ENCODE peak calls at places on chromosomes 2 and 18, in nine cellular contexts. One of them, this sample, is unnamed.

GRCh38 chr2:200575957-200576356 is 9.9 kb upstream of the AOX1 start:
- DNase-seq in coronary artery: no peak
- DNase-seq in cardiac muscle cell: no peak
- DNase-seq in PC-9: no peak
- DNase-seq in RWPE1: peak
- DNase-seq in astrocyte: no peak
- DNase-seq in kidney: no peak
- DNase-seq in CD8-positive, alpha-beta memory T cell: no peak
- DNase-seq in breast epithelium: no peak
- DNase-seq in this sample: no peak

GRCh38 chr2:12036640-12036983 is 290.2 kb downstream of the LPIN1 start:
- DNase-seq in coronary artery: no peak
- DNase-seq in cardiac muscle cell: no peak
- DNase-seq in PC-9: no peak
- DNase-seq in RWPE1: no peak
- DNase-seq in astrocyte: no peak
- DNase-seq in kidney: no peak
- DNase-seq in CD8-positive, alpha-beta memory T cell: no peak
- DNase-seq in breast epithelium: no peak
- DNase-seq in this sample: no peak

GRCh38 chr2:123468071-123468470 is 557.0 kb upstream of the CNTNAP5 start:
- DNase-seq in coronary artery: no peak
- DNase-seq in cardiac muscle cell: no peak
- DNase-seq in PC-9: no peak
- DNase-seq in RWPE1: no peak
- DNase-seq in astrocyte: no peak
- DNase-seq in kidney: no peak
- DNase-seq in CD8-positive, alpha-beta memory T cell: no peak
- DNase-seq in breast epithelium: no peak
- DNase-seq in this sample: no peak

GRCh38 chr18:48407358-48407757 is 1.8 kb downstream of the ZBTB7C start:
- DNase-seq in coronary artery: no peak
- DNase-seq in cardiac muscle cell: no peak
- DNase-seq in PC-9: no peak
- DNase-seq in RWPE1: no peak
- DNase-seq in astrocyte: no peak
- DNase-seq in kidney: no peak
- DNase-seq in CD8-positive, alpha-beta memory T cell: no peak
- DNase-seq in breast epithelium: no peak
- DNase-seq in this sample: no peak

GRCh38 chr2:164693390-164693789 is 72.1 kb upstream of the GRB14 start:
- DNase-seq in coronary artery: no peak
- DNase-seq in cardiac muscle cell: no peak
- DNase-seq in PC-9: peak
- DNase-seq in RWPE1: no peak
- DNase-seq in astrocyte: no peak
- DNase-seq in kidney: no peak
- DNase-seq in CD8-positive, alpha-beta memory T cell: no peak
- DNase-seq in breast epithelium: no peak
- DNase-seq in this sample: no peak

GRCh38 chr2:119109823-119110222 is 48.7 kb downstream of the C1QL2 start:
- DNase-seq in coronary artery: no peak
- DNase-seq in cardiac muscle cell: no peak
- DNase-seq in PC-9: no peak
- DNase-seq in RWPE1: peak
- DNase-seq in astrocyte: no peak
- DNase-seq in kidney: no peak
- DNase-seq in CD8-positive, alpha-beta memory T cell: no peak
- DNase-seq in breast epithelium: no peak
- DNase-seq in this sample: no peak

GRCh38 chr2:55923091-55923977 is at the start of gene EFEMP1:
- DNase-seq in coronary artery: peak
- DNase-seq in cardiac muscle cell: peak
- DNase-seq in PC-9: peak
- DNase-seq in RWPE1: peak
- DNase-seq in astrocyte: peak
- DNase-seq in kidney: peak
- DNase-seq in CD8-positive, alpha-beta memory T cell: no peak
- DNase-seq in breast epithelium: peak
- DNase-seq in this sample: peak

GRCh38 chr18:37565985-37566478 is 434 bp upstream of the CELF4 start:
- DNase-seq in coronary artery: no peak
- DNase-seq in cardiac muscle cell: peak
- DNase-seq in PC-9: no peak
- DNase-seq in RWPE1: peak
- DNase-seq in astrocyte: no peak
- DNase-seq in kidney: peak
- DNase-seq in CD8-positive, alpha-beta memory T cell: no peak
- DNase-seq in breast epithelium: no peak
- DNase-seq in this sample: peak

GRCh38 chr2:46306320-46306719 is 9.1 kb downstream of the EPAS1 start:
- DNase-seq in coronary artery: no peak
- DNase-seq in cardiac muscle cell: no peak
- DNase-seq in PC-9: peak
- DNase-seq in RWPE1: peak
- DNase-seq in astrocyte: peak
- DNase-seq in kidney: no peak
- DNase-seq in CD8-positive, alpha-beta memory T cell: no peak
- DNase-seq in breast epithelium: no peak
- DNase-seq in this sample: no peak

GRCh38 chr2:8548871-8549221 is 133.0 kb upstream of the ID2 start:
- DNase-seq in coronary artery: peak
- DNase-seq in cardiac muscle cell: no peak
- DNase-seq in PC-9: no peak
- DNase-seq in RWPE1: no peak
- DNase-seq in astrocyte: no peak
- DNase-seq in kidney: no peak
- DNase-seq in CD8-positive, alpha-beta memory T cell: no peak
- DNase-seq in breast epithelium: no peak
- DNase-seq in this sample: no peak

DNA sequence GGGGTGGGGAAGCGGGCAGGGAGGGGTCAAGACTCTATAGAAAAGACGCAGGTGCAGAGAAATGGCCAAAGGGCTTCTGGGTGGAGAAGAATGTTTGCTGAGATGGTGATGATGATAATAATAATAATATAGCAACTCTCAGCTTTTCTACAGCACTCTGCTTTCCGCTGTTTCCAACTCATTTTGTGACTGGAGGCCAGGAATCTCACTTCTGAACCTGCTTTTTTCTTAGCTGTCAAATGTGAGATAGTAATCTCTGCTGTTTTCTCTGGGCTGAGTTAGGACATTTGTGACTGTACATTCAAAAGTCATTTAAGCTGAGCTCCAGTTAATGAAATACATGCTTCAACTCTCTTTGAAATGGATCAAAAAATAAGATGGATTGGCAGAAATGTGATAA is 58.4 kb downstream of the TNS1 start:
- DNase-seq in coronary artery: no peak
- DNase-seq in cardiac muscle cell: no peak
- DNase-seq in PC-9: no peak
- DNase-seq in RWPE1: no peak
- DNase-seq in astrocyte: no peak
- DNase-seq in kidney: no peak
- DNase-seq in CD8-positive, alpha-beta memory T cell: no peak
- DNase-seq in breast epithelium: no peak
- DNase-seq in this sample: no peak
- H3K27ac ChIP-seq in coronary artery: peak
- H3K27ac ChIP-seq in cardiac muscle cell: no peak
- H3K27ac ChIP-seq in PC-9: no peak
- H3K27ac ChIP-seq in RWPE1: peak
- H3K27ac ChIP-seq in astrocyte: no peak
- H3K27ac ChIP-seq in kidney: peak
- H3K27ac ChIP-seq in CD8-positive, alpha-beta memory T cell: no peak
- H3K27ac ChIP-seq in breast epithelium: peak
- H3K27ac ChIP-seq in this sample: peak

GRCh38 chr18:22173928-22174301 is 4.5 kb downstream of the GATA6 start:
- DNase-seq in coronary artery: no peak
- DNase-seq in cardiac muscle cell: peak
- DNase-seq in PC-9: no peak
- DNase-seq in RWPE1: no peak
- DNase-seq in astrocyte: no peak
- DNase-seq in kidney: no peak
- DNase-seq in CD8-positive, alpha-beta memory T cell: no peak
- DNase-seq in breast epithelium: no peak
- DNase-seq in this sample: no peak

GRCh38 chr18:22173221-22173927 is 4.0 kb downstream of the GATA6 start:
- DNase-seq in coronary artery: no peak
- DNase-seq in cardiac muscle cell: no peak
- DNase-seq in PC-9: no peak
- DNase-seq in RWPE1: no peak
- DNase-seq in astrocyte: no peak
- DNase-seq in kidney: no peak
- DNase-seq in CD8-positive, alpha-beta memory T cell: no peak
- DNase-seq in breast epithelium: no peak
- DNase-seq in this sample: no peak

GRCh38 chr18:22171839-22172582 is 2.6 kb downstream of the GATA6 start:
- DNase-seq in coronary artery: no peak
- DNase-seq in cardiac muscle cell: no peak
- DNase-seq in PC-9: no peak
- DNase-seq in RWPE1: no peak
- DNase-seq in astrocyte: no peak
- DNase-seq in kidney: peak
- DNase-seq in CD8-positive, alpha-beta memory T cell: no peak
- DNase-seq in breast epithelium: no peak
- DNase-seq in this sample: peak

GRCh38 chr18:22171263-22171838 is 2.0 kb downstream of the GATA6 start:
- DNase-seq in coronary artery: no peak
- DNase-seq in cardiac muscle cell: no peak
- DNase-seq in PC-9: no peak
- DNase-seq in RWPE1: no peak
- DNase-seq in astrocyte: no peak
- DNase-seq in kidney: no peak
- DNase-seq in CD8-positive, alpha-beta memory T cell: no peak
- DNase-seq in breast epithelium: no peak
- DNase-seq in this sample: no peak

DNA sequence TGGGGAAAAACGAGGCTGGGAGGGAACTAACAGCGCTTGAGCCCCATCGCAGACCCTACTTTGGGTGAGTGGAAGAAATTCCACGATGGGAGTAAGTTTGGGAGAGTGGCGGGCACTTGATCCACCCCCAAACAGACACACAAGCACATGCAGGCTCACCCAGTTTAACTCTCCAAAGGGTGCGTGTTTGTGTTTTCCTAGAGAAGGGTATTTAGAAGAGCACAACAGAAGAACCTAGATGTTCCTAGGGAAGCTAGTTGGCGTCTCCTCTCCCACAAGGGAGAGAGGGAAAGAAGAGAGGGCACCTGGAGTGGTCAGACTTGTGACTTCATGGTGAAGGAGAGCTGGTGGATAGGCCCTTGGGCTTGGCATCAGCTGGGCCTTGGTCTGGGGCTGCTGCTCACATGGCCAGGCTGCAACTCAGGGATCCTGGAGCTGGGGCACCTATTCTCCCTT is 3.2 kb downstream of the GATA6 start:
- DNase-seq in coronary artery: no peak
- DNase-seq in cardiac muscle cell: peak
- DNase-seq in PC-9: no peak
- DNase-seq in RWPE1: no peak
- DNase-seq in astrocyte: no peak
- DNase-seq in kidney: no peak
- DNase-seq in CD8-positive, alpha-beta memory T cell: no peak
- DNase-seq in breast epithelium: no peak
- DNase-seq in this sample: peak
- H3K27ac ChIP-seq in coronary artery: peak
- H3K27ac ChIP-seq in cardiac muscle cell: peak
- H3K27ac ChIP-seq in PC-9: no peak
- H3K27ac ChIP-seq in RWPE1: no peak
- H3K27ac ChIP-seq in astrocyte: peak
- H3K27ac ChIP-seq in kidney: no peak
- H3K27ac ChIP-seq in CD8-positive, alpha-beta memory T cell: no peak
- H3K27ac ChIP-seq in breast epithelium: peak
- H3K27ac ChIP-seq in this sample: peak

GRCh38 chr18:12990662-12990976 is 543 bp upstream of the CEP192 start:
- DNase-seq in coronary artery: no peak
- DNase-seq in cardiac muscle cell: no peak
- DNase-seq in PC-9: peak
- DNase-seq in RWPE1: no peak
- DNase-seq in astrocyte: no peak
- DNase-seq in kidney: no peak
- DNase-seq in CD8-positive, alpha-beta memory T cell: no peak
- DNase-seq in breast epithelium: no peak
- DNase-seq in this sample: no peak

GRCh38 chr18:12990128-12990485 is 1.1 kb upstream of the CEP192 start:
- DNase-seq in coronary artery: no peak
- DNase-seq in cardiac muscle cell: no peak
- DNase-seq in PC-9: no peak
- DNase-seq in RWPE1: no peak
- DNase-seq in astrocyte: peak
- DNase-seq in kidney: no peak
- DNase-seq in CD8-positive, alpha-beta memory T cell: peak
- DNase-seq in breast epithelium: no peak
- DNase-seq in this sample: no peak

GRCh38 chr18:12990977-12991838 is at the start of gene CEP192:
- DNase-seq in coronary artery: peak
- DNase-seq in cardiac muscle cell: peak
- DNase-seq in PC-9: peak
- DNase-seq in RWPE1: peak
- DNase-seq in astrocyte: peak
- DNase-seq in kidney: peak
- DNase-seq in CD8-positive, alpha-beta memory T cell: peak
- DNase-seq in breast epithelium: peak
- DNase-seq in this sample: peak

GRCh38 chr18:12993439-12993838 is 2.3 kb downstream of the CEP192 start:
- DNase-seq in coronary artery: no peak
- DNase-seq in cardiac muscle cell: no peak
- DNase-seq in PC-9: no peak
- DNase-seq in RWPE1: no peak
- DNase-seq in astrocyte: no peak
- DNase-seq in kidney: no peak
- DNase-seq in CD8-positive, alpha-beta memory T cell: no peak
- DNase-seq in breast epithelium: no peak
- DNase-seq in this sample: no peak

DNA sequence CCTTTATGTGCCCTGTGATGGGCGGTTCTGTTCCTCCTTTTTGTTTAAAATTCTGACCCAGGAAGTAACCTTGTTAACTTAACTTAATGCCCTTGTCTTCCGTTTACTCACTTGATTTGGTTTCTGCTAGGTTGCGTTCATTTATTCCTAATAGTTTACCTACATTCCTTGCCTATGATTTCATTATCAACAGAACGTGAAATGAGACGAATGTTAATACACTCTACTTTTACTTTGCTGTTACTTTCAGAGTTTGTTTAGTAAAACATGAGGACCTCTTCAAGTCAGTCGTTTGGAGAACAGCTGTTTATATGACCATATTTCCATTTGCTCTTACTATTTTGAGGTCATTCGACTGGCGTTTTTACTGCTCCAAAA is 666 bp downstream of the CEP192 start:
- DNase-seq in coronary artery: no peak
- DNase-seq in cardiac muscle cell: no peak
- DNase-seq in PC-9: peak
- DNase-seq in RWPE1: no peak
- DNase-seq in astrocyte: peak
- DNase-seq in kidney: no peak
- DNase-seq in CD8-positive, alpha-beta memory T cell: no peak
- DNase-seq in breast epithelium: no peak
- DNase-seq in this sample: no peak
- H3K27ac ChIP-seq in coronary artery: peak
- H3K27ac ChIP-seq in cardiac muscle cell: peak
- H3K27ac ChIP-seq in PC-9: peak
- H3K27ac ChIP-seq in RWPE1: peak
- H3K27ac ChIP-seq in astrocyte: peak
- H3K27ac ChIP-seq in kidney: peak
- H3K27ac ChIP-seq in CD8-positive, alpha-beta memory T cell: peak
- H3K27ac ChIP-seq in breast epithelium: peak
- H3K27ac ChIP-seq in this sample: peak

GRCh38 chr2:108635630-108636354 is 83.5 kb upstream of the RANBP2 start:
- DNase-seq in coronary artery: no peak
- DNase-seq in cardiac muscle cell: no peak
- DNase-seq in PC-9: no peak
- DNase-seq in RWPE1: no peak
- DNase-seq in astrocyte: no peak
- DNase-seq in kidney: peak
- DNase-seq in CD8-positive, alpha-beta memory T cell: no peak
- DNase-seq in breast epithelium: no peak
- DNase-seq in this sample: no peak
- H3K27ac ChIP-seq in coronary artery: peak
- H3K27ac ChIP-seq in cardiac muscle cell: peak
- H3K27ac ChIP-seq in PC-9: no peak
- H3K27ac ChIP-seq in RWPE1: peak
- H3K27ac ChIP-seq in astrocyte: peak
- H3K27ac ChIP-seq in kidney: peak
- H3K27ac ChIP-seq in CD8-positive, alpha-beta memory T cell: no peak
- H3K27ac ChIP-seq in breast epithelium: no peak
- H3K27ac ChIP-seq in this sample: peak